ENCODE peak calls at places on chromosomes 3 and 15, in seven cellular contexts. One of them, this sample, is unnamed.

GRCh38 chr3:31439888-31440287 is 92.8 kb upstream of the STT3B start:
- DNase-seq in AG04449: no peak
- DNase-seq in MCF 10A: no peak
- DNase-seq in kidney epithelial cell: no peak
- DNase-seq in nephron progenitor cell: no peak
- DNase-seq in cardiac fibroblast: no peak
- DNase-seq in endothelial cell: no peak
- DNase-seq in this sample: no peak

GRCh38 chr3:50272911-50273688 is 4.2 kb downstream of the SEMA3B start:
- DNase-seq in AG04449: no peak
- DNase-seq in MCF 10A: peak
- DNase-seq in kidney epithelial cell: peak
- DNase-seq in nephron progenitor cell: peak
- DNase-seq in cardiac fibroblast: peak
- DNase-seq in endothelial cell: peak
- DNase-seq in this sample: peak

GRCh38 chr3:119322021-119322522 is 27.9 kb downstream of the ARHGAP31 start:
- DNase-seq in AG04449: no peak
- DNase-seq in MCF 10A: peak
- DNase-seq in kidney epithelial cell: no peak
- DNase-seq in nephron progenitor cell: no peak
- DNase-seq in cardiac fibroblast: peak
- DNase-seq in endothelial cell: no peak
- DNase-seq in this sample: no peak

GRCh38 chr3:53056442-53056841 is 10.6 kb upstream of the SFMBT1 start:
- DNase-seq in AG04449: no peak
- DNase-seq in MCF 10A: peak
- DNase-seq in kidney epithelial cell: no peak
- DNase-seq in nephron progenitor cell: no peak
- DNase-seq in cardiac fibroblast: no peak
- DNase-seq in endothelial cell: peak
- DNase-seq in this sample: no peak

GRCh38 chr15:71082803-71083202 is 32.5 kb upstream of the THSD4 start:
- DNase-seq in AG04449: no peak
- DNase-seq in MCF 10A: no peak
- DNase-seq in kidney epithelial cell: no peak
- DNase-seq in nephron progenitor cell: no peak
- DNase-seq in cardiac fibroblast: no peak
- DNase-seq in endothelial cell: no peak
- DNase-seq in this sample: no peak

GRCh38 chr3:143753456-143753855 is 94.8 kb downstream of the SLC9A9 start:
- DNase-seq in AG04449: no peak
- DNase-seq in MCF 10A: no peak
- DNase-seq in kidney epithelial cell: no peak
- DNase-seq in nephron progenitor cell: no peak
- DNase-seq in cardiac fibroblast: no peak
- DNase-seq in endothelial cell: no peak
- DNase-seq in this sample: no peak

GRCh38 chr15:52360229-52361203 is 64.9 kb upstream of the MYO5C start:
- DNase-seq in AG04449: no peak
- DNase-seq in MCF 10A: no peak
- DNase-seq in kidney epithelial cell: no peak
- DNase-seq in nephron progenitor cell: no peak
- DNase-seq in cardiac fibroblast: no peak
- DNase-seq in endothelial cell: no peak
- DNase-seq in this sample: no peak

GRCh38 chr15:52466134-52466701 is 62.5 kb downstream of the MYO5A start:
- DNase-seq in AG04449: no peak
- DNase-seq in MCF 10A: no peak
- DNase-seq in kidney epithelial cell: no peak
- DNase-seq in nephron progenitor cell: no peak
- DNase-seq in cardiac fibroblast: no peak
- DNase-seq in endothelial cell: no peak
- DNase-seq in this sample: peak

GRCh38 chr3:53155763-53156162 is 5.2 kb upstream of the PRKCD start:
- DNase-seq in AG04449: no peak
- DNase-seq in MCF 10A: no peak
- DNase-seq in kidney epithelial cell: no peak
- DNase-seq in nephron progenitor cell: no peak
- DNase-seq in cardiac fibroblast: no peak
- DNase-seq in endothelial cell: no peak
- DNase-seq in this sample: no peak

GRCh38 chr3:39234705-39235104 is 42.3 kb upstream of the XIRP1 start:
- DNase-seq in AG04449: no peak
- DNase-seq in MCF 10A: no peak
- DNase-seq in kidney epithelial cell: no peak
- DNase-seq in nephron progenitor cell: no peak
- DNase-seq in cardiac fibroblast: no peak
- DNase-seq in endothelial cell: no peak
- DNase-seq in this sample: no peak

GRCh38 chr15:66253643-66254363 is at the start of gene MEGF11:
- DNase-seq in AG04449: no peak
- DNase-seq in MCF 10A: no peak
- DNase-seq in kidney epithelial cell: no peak
- DNase-seq in nephron progenitor cell: peak
- DNase-seq in cardiac fibroblast: peak
- DNase-seq in endothelial cell: peak
- DNase-seq in this sample: peak

GRCh38 chr15:61171190-61171589 is 57.9 kb downstream of the RORA start:
- DNase-seq in AG04449: no peak
- DNase-seq in MCF 10A: no peak
- DNase-seq in kidney epithelial cell: no peak
- DNase-seq in nephron progenitor cell: no peak
- DNase-seq in cardiac fibroblast: no peak
- DNase-seq in endothelial cell: no peak
- DNase-seq in this sample: no peak

GRCh38 chr3:100123112-100123511 is 8.8 kb upstream of the FILIP1L start:
- DNase-seq in AG04449: no peak
- DNase-seq in MCF 10A: no peak
- DNase-seq in kidney epithelial cell: no peak
- DNase-seq in nephron progenitor cell: no peak
- DNase-seq in cardiac fibroblast: no peak
- DNase-seq in endothelial cell: no peak
- DNase-seq in this sample: no peak

GRCh38 chr3:135853981-135854380 is 111.5 kb upstream of the PPP2R3A start:
- DNase-seq in AG04449: no peak
- DNase-seq in MCF 10A: no peak
- DNase-seq in kidney epithelial cell: no peak
- DNase-seq in nephron progenitor cell: no peak
- DNase-seq in cardiac fibroblast: no peak
- DNase-seq in endothelial cell: no peak
- DNase-seq in this sample: no peak

GRCh38 chr3:120214161-120214560 is 70.9 kb downstream of the GPR156 start:
- DNase-seq in AG04449: no peak
- DNase-seq in MCF 10A: peak
- DNase-seq in kidney epithelial cell: no peak
- DNase-seq in nephron progenitor cell: no peak
- DNase-seq in cardiac fibroblast: no peak
- DNase-seq in endothelial cell: no peak
- DNase-seq in this sample: no peak

GRCh38 chr3:171646357-171647133 is 163.7 kb downstream of the PLD1 start:
- DNase-seq in AG04449: peak
- DNase-seq in MCF 10A: peak
- DNase-seq in kidney epithelial cell: peak
- DNase-seq in nephron progenitor cell: no peak
- DNase-seq in cardiac fibroblast: peak
- DNase-seq in endothelial cell: no peak
- DNase-seq in this sample: peak

DNA sequence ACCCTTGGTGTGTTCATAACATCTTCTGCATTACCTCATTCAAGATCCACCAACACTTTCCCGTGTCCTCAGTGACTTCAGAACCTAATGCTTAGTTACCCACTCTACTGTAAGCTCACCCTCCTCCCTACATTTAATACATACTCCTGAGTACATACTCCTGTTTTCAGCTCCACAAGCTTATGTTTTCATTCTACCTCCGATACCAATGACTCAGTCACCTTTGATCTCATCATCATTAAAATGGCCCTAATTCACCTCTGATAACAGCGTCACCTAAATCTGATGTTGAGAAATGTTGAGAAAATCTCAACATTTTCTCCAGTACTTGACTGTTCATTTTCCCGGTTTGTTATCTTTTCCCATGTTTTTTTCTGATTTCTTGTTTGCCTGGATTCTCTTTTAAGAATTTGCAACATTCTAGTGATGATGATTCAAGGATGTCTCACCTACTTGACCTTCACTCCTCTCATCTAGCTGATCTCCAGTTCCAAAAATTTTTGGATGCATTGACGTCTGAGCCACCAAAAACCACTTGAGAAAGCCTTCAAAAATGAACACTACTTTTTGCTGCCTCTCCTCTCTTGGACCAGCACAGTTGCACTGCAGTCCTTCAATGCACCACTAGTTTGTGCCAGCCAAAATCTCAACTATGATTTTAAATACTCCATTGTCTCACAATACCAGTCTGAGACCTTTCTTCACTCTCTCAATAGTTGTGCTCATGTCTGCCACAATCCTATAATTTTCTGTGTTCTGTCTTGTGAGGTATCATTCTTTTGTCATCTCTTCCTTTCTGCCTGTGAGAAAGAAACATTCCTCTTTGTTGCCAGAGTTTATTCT is 220.7 kb upstream of the SEMA6D start:
- DNase-seq in AG04449: no peak
- DNase-seq in MCF 10A: no peak
- DNase-seq in kidney epithelial cell: no peak
- DNase-seq in nephron progenitor cell: no peak
- DNase-seq in cardiac fibroblast: no peak
- DNase-seq in endothelial cell: no peak
- DNase-seq in this sample: no peak
- TF ChIP-seq CTCF in AG04449: no peak
- TF ChIP-seq CTCF in MCF 10A: no peak
- TF ChIP-seq CTCF in kidney epithelial cell: no peak
- TF ChIP-seq CTCF in nephron progenitor cell: no peak
- TF ChIP-seq CTCF in cardiac fibroblast: peak
- TF ChIP-seq CTCF in endothelial cell: peak
- TF ChIP-seq CTCF in this sample: no peak

DNA sequence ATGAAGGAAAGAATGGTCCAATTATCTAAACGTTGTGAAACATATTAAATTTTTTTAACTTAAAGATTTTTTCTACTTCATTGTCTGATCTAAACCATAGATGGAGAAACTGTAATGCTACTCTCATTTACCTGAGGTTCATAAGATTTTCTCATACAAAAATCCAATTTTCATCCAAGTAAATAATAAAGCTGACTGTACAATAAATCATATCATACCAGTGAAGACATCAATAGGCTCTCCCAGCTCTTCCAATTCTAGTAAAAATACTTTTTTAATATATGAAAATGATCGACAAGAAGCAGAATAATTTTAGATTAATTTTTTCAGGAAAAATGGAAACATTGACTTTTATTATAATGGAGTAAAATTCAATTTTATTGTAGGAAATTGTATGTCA is 260.8 kb downstream of the GABRG3 start:
- DNase-seq in AG04449: no peak
- DNase-seq in MCF 10A: no peak
- DNase-seq in kidney epithelial cell: no peak
- DNase-seq in nephron progenitor cell: no peak
- DNase-seq in cardiac fibroblast: no peak
- DNase-seq in endothelial cell: no peak
- DNase-seq in this sample: no peak
- TF ChIP-seq CTCF in AG04449: no peak
- TF ChIP-seq CTCF in MCF 10A: no peak
- TF ChIP-seq CTCF in kidney epithelial cell: no peak
- TF ChIP-seq CTCF in nephron progenitor cell: no peak
- TF ChIP-seq CTCF in cardiac fibroblast: no peak
- TF ChIP-seq CTCF in endothelial cell: no peak
- TF ChIP-seq CTCF in this sample: no peak

GRCh38 chr3:10707089-10707983 is 108.7 kb upstream of the SLC6A11 start:
- DNase-seq in AG04449: no peak
- DNase-seq in MCF 10A: no peak
- DNase-seq in kidney epithelial cell: no peak
- DNase-seq in nephron progenitor cell: peak
- DNase-seq in cardiac fibroblast: no peak
- DNase-seq in endothelial cell: peak
- DNase-seq in this sample: peak

GRCh38 chr3:10703875-10704274 is 112.2 kb upstream of the SLC6A11 start:
- DNase-seq in AG04449: peak
- DNase-seq in MCF 10A: peak
- DNase-seq in kidney epithelial cell: no peak
- DNase-seq in nephron progenitor cell: peak
- DNase-seq in cardiac fibroblast: peak
- DNase-seq in endothelial cell: peak
- DNase-seq in this sample: no peak

GRCh38 chr3:10707984-10708868 is 107.8 kb upstream of the SLC6A11 start:
- DNase-seq in AG04449: no peak
- DNase-seq in MCF 10A: no peak
- DNase-seq in kidney epithelial cell: no peak
- DNase-seq in nephron progenitor cell: peak
- DNase-seq in cardiac fibroblast: no peak
- DNase-seq in endothelial cell: no peak
- DNase-seq in this sample: no peak

GRCh38 chr3:10709110-10709781 is 106.8 kb upstream of the SLC6A11 start:
- DNase-seq in AG04449: no peak
- DNase-seq in MCF 10A: no peak
- DNase-seq in kidney epithelial cell: no peak
- DNase-seq in nephron progenitor cell: no peak
- DNase-seq in cardiac fibroblast: no peak
- DNase-seq in endothelial cell: no peak
- DNase-seq in this sample: no peak

GRCh38 chr3:10706156-10707088 is 109.6 kb upstream of the SLC6A11 start:
- DNase-seq in AG04449: no peak
- DNase-seq in MCF 10A: no peak
- DNase-seq in kidney epithelial cell: no peak
- DNase-seq in nephron progenitor cell: no peak
- DNase-seq in cardiac fibroblast: no peak
- DNase-seq in endothelial cell: peak
- DNase-seq in this sample: no peak
- TF ChIP-seq CTCF in AG04449: no peak
- TF ChIP-seq CTCF in MCF 10A: no peak
- TF ChIP-seq CTCF in kidney epithelial cell: peak
- TF ChIP-seq CTCF in nephron progenitor cell: peak
- TF ChIP-seq CTCF in cardiac fibroblast: no peak
- TF ChIP-seq CTCF in endothelial cell: no peak
- TF ChIP-seq CTCF in this sample: peak

GRCh38 chr3:73611176-73611575 is 13.6 kb downstream of the PDZRN3 start:
- DNase-seq in AG04449: no peak
- DNase-seq in MCF 10A: no peak
- DNase-seq in kidney epithelial cell: no peak
- DNase-seq in nephron progenitor cell: no peak
- DNase-seq in cardiac fibroblast: peak
- DNase-seq in endothelial cell: no peak
- DNase-seq in this sample: no peak

GRCh38 chr3:73616056-73616455 is 8.7 kb downstream of the PDZRN3 start:
- DNase-seq in AG04449: no peak
- DNase-seq in MCF 10A: no peak
- DNase-seq in kidney epithelial cell: no peak
- DNase-seq in nephron progenitor cell: no peak
- DNase-seq in cardiac fibroblast: no peak
- DNase-seq in endothelial cell: no peak
- DNase-seq in this sample: no peak

GRCh38 chr3:73618461-73618860 is 6.3 kb downstream of the PDZRN3 start:
- DNase-seq in AG04449: no peak
- DNase-seq in MCF 10A: no peak
- DNase-seq in kidney epithelial cell: no peak
- DNase-seq in nephron progenitor cell: no peak
- DNase-seq in cardiac fibroblast: no peak
- DNase-seq in endothelial cell: no peak
- DNase-seq in this sample: no peak

GRCh38 chr3:73610493-73610892 is 14.2 kb downstream of the PDZRN3 start:
- DNase-seq in AG04449: no peak
- DNase-seq in MCF 10A: no peak
- DNase-seq in kidney epithelial cell: no peak
- DNase-seq in nephron progenitor cell: no peak
- DNase-seq in cardiac fibroblast: no peak
- DNase-seq in endothelial cell: no peak
- DNase-seq in this sample: no peak

GRCh38 chr3:73614385-73614784 is 10.4 kb downstream of the PDZRN3 start:
- DNase-seq in AG04449: no peak
- DNase-seq in MCF 10A: peak
- DNase-seq in kidney epithelial cell: no peak
- DNase-seq in nephron progenitor cell: no peak
- DNase-seq in cardiac fibroblast: peak
- DNase-seq in endothelial cell: no peak
- DNase-seq in this sample: no peak
- TF ChIP-seq CTCF in AG04449: no peak
- TF ChIP-seq CTCF in MCF 10A: no peak
- TF ChIP-seq CTCF in kidney epithelial cell: no peak
- TF ChIP-seq CTCF in nephron progenitor cell: no peak
- TF ChIP-seq CTCF in cardiac fibroblast: peak
- TF ChIP-seq CTCF in endothelial cell: no peak
- TF ChIP-seq CTCF in this sample: no peak

This sample was measured in GM13977.